ENCODE peak calls at places on chromosomes 3 and 15, in seven cellular contexts. V is C1 segment of cervical spinal cord; R is activated T-cell treated with anti-CD3 and anti-CD28 coated beads for 1 hour; K is activated CD8-positive, alpha-beta memory T cell treated with anti-CD3 and anti-CD28 coated beads for 48 hours; P is kidney glomerular epithelial cell; W is fibroblast of mammary gland; E is EH. T is an unnamed sample.

GRCh38 chr3:13316603-13317002 is 103.5 kb downstream of the NUP210 start:
- DNase-seq in W (no peak), R (no peak), K (no peak), V (peak), P (no peak), E (no peak), T (no peak)

GRCh38 chr3:37377670-37378069 is 203.3 kb upstream of the LRRFIP2 start:
- DNase-seq in P (no peak), R (no peak), W (no peak), V (no peak), K (no peak), E (no peak), T (no peak)

GRCh38 chr15:71153823-71154524 is 38.7 kb downstream of the THSD4 start:
- DNase-seq in V (no peak), K (no peak), P (no peak), R (no peak), E (no peak), W (peak), T (no peak)

GRCh38 chr15:69225355-69226027 is 65.1 kb downstream of the GLCE start:
- DNase-seq in K (no peak), P (peak), R (no peak), E (peak), W (peak), V (no peak), T (no peak)

GRCh38 chr3:188554404-188554803 is 400.4 kb downstream of the LPP start:
- DNase-seq in P (no peak), V (no peak), R (no peak), E (peak), W (peak), K (no peak), T (no peak)

GRCh38 chr15:43516801-43517353 is 531 bp upstream of the MAP1A start:
- DNase-seq in V (no peak), K (no peak), R (no peak), W (peak), P (no peak), E (peak), T (no peak)

GRCh38 chr3:53293867-53294266 is 38.0 kb upstream of the TKT start:
- DNase-seq in P (no peak), E (no peak), K (no peak), V (no peak), W (no peak), R (no peak), T (no peak)

GRCh38 chr3:194344012-194344411 is 7.1 kb downstream of the CPN2 start:
- DNase-seq in V (peak), E (peak), P (peak), W (peak), R (peak), K (peak), T (no peak)

GRCh38 chr15:57118013-57118799 is 199.8 kb downstream of the TCF12 start:
- DNase-seq in K (no peak), V (no peak), W (peak), P (peak), R (no peak), E (peak), T (no peak)

GRCh38 chr3:159763466-159764210 is 225.0 kb upstream of the IL12A start:
- DNase-seq in W (peak), P (peak), K (no peak), E (peak), V (peak), R (no peak), T (peak)

GRCh38 chr15:68328485-68328884 is 50.9 kb downstream of the FEM1B start:
- DNase-seq in W (no peak), R (no peak), V (no peak), E (peak), P (no peak), K (no peak), T (no peak)

T was measured in stimulated activated naive B cell treated with anti-CD40 and anti-IgM and Interleukin-4, amounts not matched to agents 10 μg/mL and 1 μg/mL and 100 μg/mL, for 72 hours.